ENCODE peak calls at places on chromosomes 1 and 21, in six cellular contexts. X is WTC11, T is A549, C is H1, K is K562, I is HCT116. D is an unnamed sample.

GRCh38 chr21:15437873-15438272 is 291.9 kb upstream of the USP25 start:
- DNase-seq in C (no peak), K (no peak), T (no peak), I (no peak), X (no peak), D (peak; percentile 8)

GRCh38 chr1:248810727-248811513 is 14.8 kb downstream of the SH3BP5L start:
- DNase-seq in X (no peak), C (no peak), T (no peak), K (no peak), I (no peak), D (peak; percentile 10)

GRCh38 chr1:208851376-208851775 is 607.2 kb upstream of the PLXNA2 start:
- DNase-seq in I (no peak), C (no peak), T (no peak), X (no peak), K (no peak), D (peak; percentile 37)

GRCh38 chr1:223330462-223330861 is 33.5 kb downstream of the SUSD4 start:
- DNase-seq in T (no peak), K (no peak), C (no peak), I (no peak), X (no peak), D (no peak)

GRCh38 chr21:36150192-36150711 is 6.4 kb upstream of the DOP1B start:
- DNase-seq in T (no peak), K (no peak), I (no peak), X (no peak), C (no peak), D (peak; percentile 94)

GRCh38 chr21:26954591-26955214 is 12.2 kb downstream of the ADAMTS5 start:
- DNase-seq in I (no peak), T (no peak), C (no peak), X (no peak), K (no peak), D (no peak)

GRCh38 chr1:230541306-230541705 is 101.0 kb upstream of the COG2 start:
- DNase-seq in I (no peak), K (no peak), T (no peak), X (no peak), C (no peak), D (no peak)

GRCh38 chr1:150233359-150234308 is 2.3 kb downstream of the ANP32E start:
- DNase-seq in T (no peak), X (no peak), C (no peak), I (no peak), K (no peak), D (peak; percentile 77)

GRCh38 chr1:6734579-6735397 is 33.2 kb upstream of the DNAJC11 start:
- DNase-seq in C (no peak), X (no peak), K (no peak), T (no peak), I (no peak), D (no peak)

GRCh38 chr1:68590473-68590872 is 93.6 kb upstream of the DEPDC1 start:
- DNase-seq in X (no peak), I (no peak), K (no peak), T (no peak), C (no peak), D (no peak)

GRCh38 chr1:248841702-248842395 is 3.8 kb downstream of the ZNF672 start:
- DNase-seq in T (no peak), I (no peak), X (peak; percentile 62), C (no peak), K (no peak), D (peak; percentile 73)

GRCh38 chr1:166910396-166910994 is 34.4 kb upstream of the TADA1 start:
- DNase-seq in C (peak; percentile 38), T (peak; percentile 84), I (peak; percentile 96), X (peak; percentile 71), K (peak; percentile 92), D (peak; percentile 85)

GRCh38 chr1:24713176-24713575 is 32.1 kb upstream of the CLIC4 start:
- DNase-seq in X (no peak), K (no peak), C (no peak), T (no peak), I (no peak), D (no peak)

GRCh38 chr1:215517441-215517891 is 49.6 kb upstream of the KCTD3 start:
- DNase-seq in K (no peak), C (no peak), I (peak; percentile 13), X (peak; percentile 22), T (no peak), D (peak; percentile 24)

GRCh38 chr1:246139745-246140182 is 367.3 kb downstream of the SMYD3 start:
- DNase-seq in C (no peak), I (peak; percentile 92), X (no peak), T (peak; percentile 55), K (peak; percentile 30), D (no peak)

GRCh38 chr1:2194319-2194897 is at the start of gene FAAP20:
- DNase-seq in X (peak; percentile 60), C (no peak), I (peak; percentile 26), T (peak; percentile 32), K (peak; percentile 90), D (peak; percentile 69)

GRCh38 chr1:243623831-243624230 is 226.2 kb downstream of the AKT3 start:
- DNase-seq in X (no peak), I (no peak), T (no peak), K (no peak), C (no peak), D (no peak)

GRCh38 chr1:162985816-162986215 is 83.3 kb upstream of the RGS4 start:
- DNase-seq in C (no peak), T (no peak), K (no peak), X (no peak), I (no peak), D (no peak)

GRCh38 chr1:2468041-2468472 is 8.0 kb upstream of the PLCH2 start:
- DNase-seq in I (no peak), X (peak; percentile 76), T (no peak), C (no peak), K (peak; percentile 77), D (peak; percentile 42)

GRCh38 chr1:181251001-181251712 is 162.7 kb downstream of the IER5 start:
- DNase-seq in C (no peak), K (no peak), X (no peak), I (peak; percentile 67), T (peak; percentile 13), D (no peak)

GRCh38 chr1:162922196-162922595 is 61.2 kb upstream of the CCDC190 start:
- DNase-seq in X (no peak), I (no peak), K (no peak), C (no peak), T (no peak), D (no peak)

GRCh38 chr1:186892936-186893335 is 64.2 kb downstream of the PLA2G4A start:
- DNase-seq in T (no peak), C (no peak), K (no peak), I (no peak), X (no peak), D (no peak)

GRCh38 chr1:85359874-85360708 is 83.7 kb upstream of the BCL10 start:
- DNase-seq in I (no peak), C (no peak), T (no peak), K (no peak), X (no peak), D (no peak)

GRCh38 chr1:35499652-35500176 is 57.5 kb downstream of the KIAA0319L start:
- DNase-seq in I (no peak), T (no peak), K (peak; percentile 84), X (no peak), C (no peak), D (no peak)

GRCh38 chr1:9438431-9439073 is 100.7 kb upstream of the SLC25A33 start:
- DNase-seq in C (no peak), I (no peak), X (no peak), K (no peak), T (peak; percentile 41), D (peak; percentile 84)

GRCh38 chr1:39036678-39037077 is 10.5 kb downstream of the NDUFS5 start:
- DNase-seq in I (no peak), X (no peak), K (no peak), T (no peak), C (no peak), D (no peak)

GRCh38 chr1:228414511-228415211 is 2.0 kb downstream of the TRIM17 start:
- DNase-seq in K (no peak), X (no peak), C (no peak), T (no peak), I (no peak), D (no peak)

GRCh38 chr1:210294991-210295773 is 33.5 kb upstream of the HHAT start:
- DNase-seq in K (no peak), C (no peak), I (no peak), T (no peak), X (peak; percentile 49), D (no peak)

GRCh38 chr1:228085287-228085926 is 2.9 kb downstream of the ARF1 start:
- DNase-seq in X (no peak), C (no peak), T (no peak), I (no peak), K (peak; percentile 54), D (peak; percentile 43)

DNA sequence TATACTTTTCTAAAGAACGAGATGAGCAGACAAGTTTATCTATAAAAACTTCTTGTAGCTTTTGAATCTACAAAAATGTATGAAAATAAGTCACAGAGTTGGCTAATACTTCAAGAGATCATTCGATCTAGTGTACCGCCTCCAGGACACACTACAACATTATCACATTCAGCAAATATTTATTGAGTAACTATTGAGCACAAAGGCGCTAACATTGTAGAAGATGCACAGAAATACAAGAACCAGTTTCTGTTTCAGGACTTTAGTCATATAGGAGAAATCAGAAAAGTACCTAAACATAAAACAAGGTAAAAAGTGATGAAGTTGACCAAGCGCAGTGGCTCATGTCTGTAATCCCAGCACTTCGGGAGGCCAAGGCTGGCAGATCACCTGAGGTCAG is 20.6 kb downstream of the WASF2 start:
- DNase-seq in K (no peak), I (no peak), C (no peak), T (no peak), X (no peak), D (no peak)
- TF ChIP-seq MAX in K (no peak), I (no peak), C (no peak), T (no peak), X (no peak), D (no peak)

DNA sequence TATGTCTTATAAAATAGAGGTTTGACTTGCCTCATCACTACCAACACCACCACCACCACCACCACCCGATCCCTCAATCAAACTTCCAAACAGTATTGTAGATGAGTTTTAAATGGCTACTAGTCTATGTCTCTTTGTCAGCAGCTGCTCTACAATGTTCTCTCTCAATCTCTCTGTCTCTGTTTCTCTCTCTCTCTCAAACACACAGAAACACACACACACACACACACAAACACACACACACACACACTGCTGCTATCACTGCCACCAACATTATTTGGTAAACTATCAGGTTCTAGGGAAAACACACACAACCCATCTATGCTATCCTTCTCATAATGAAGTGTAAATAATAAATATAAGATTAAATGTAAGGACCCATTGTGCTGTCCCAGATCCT is 2.4 kb downstream of the TNFSF4 start:
- DNase-seq in I (no peak), K (no peak), X (no peak), C (no peak), T (no peak), D (no peak)
- TF ChIP-seq MAX in I (no peak), K (no peak), X (no peak), C (no peak), T (no peak), D (no peak)

DNA sequence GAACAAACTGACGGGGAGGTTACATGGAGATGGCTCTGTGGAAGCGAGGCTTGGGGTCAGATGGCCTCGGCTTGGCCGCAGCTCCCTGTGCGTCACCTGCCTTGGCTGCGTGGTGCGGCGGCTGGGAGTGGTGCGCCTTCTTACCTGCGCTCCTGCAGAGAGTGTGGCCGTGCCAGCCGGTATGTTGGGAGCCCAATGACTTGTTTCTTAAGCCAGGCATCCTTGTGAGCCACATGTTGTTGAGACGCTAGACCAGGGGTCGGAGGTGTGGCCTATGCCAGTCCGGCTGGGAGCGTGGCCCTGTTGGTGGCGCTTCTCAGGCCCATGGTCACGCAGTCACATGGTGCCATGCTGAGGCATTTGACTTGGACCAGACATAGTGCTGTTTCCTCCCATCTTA is 10.5 kb downstream of the SLX9 start:
- DNase-seq in K (no peak), X (no peak), I (no peak), C (no peak), T (no peak), D (no peak)
- TF ChIP-seq MAX in K (no peak), X (no peak), I (no peak), C (no peak), T (no peak), D (no peak)

GRCh38 chr1:205488074-205488723 is 16.3 kb upstream of the CDK18 start:
- DNase-seq in X (peak; percentile 71), T (peak; percentile 87), C (no peak), I (peak; percentile 44), K (peak; percentile 74), D (peak; percentile 70)
- TF ChIP-seq MAX in X (no peak), T (no peak), C (no peak), I (no peak), K (no peak), D (no peak)